ENCODE peak calls at places on chromosomes 13 and 19, in nine cellular contexts. S is HEK293T; N is endodermal cell; V is stimulated activated CD4-positive, alpha-beta T cell treated with anti-CD3 and anti-CD28 coated beads, Interleukin-15, amount 100 ng/mL, for 1 hour; X is stimulated activated CD8-positive, alpha-beta memory T cell treated with anti-CD3 and anti-CD28 coated beads, Interleukin-2, amount 100 ng/mL, for 1 hour; E is psoas muscle; H is activated CD8-positive, alpha-beta memory T cell treated with anti-CD3 and anti-CD28 coated beads, Interleukin-2, amount 50 U/mL, for 48 hours; Q is HT-29; P is MM.1S. F is an unnamed sample.

GRCh38 chr19:40424637-40425449 is 949 bp downstream of the SERTAD1 start:
- DNase-seq in X (no peak), Q (peak), S (peak), P (no peak), H (no peak), N (peak), E (no peak), V (no peak), F (peak)

GRCh38 chr13:104750377-104750776 is 1684.2 kb upstream of the SLC10A2 start:
- DNase-seq in P (no peak), E (no peak), X (no peak), H (no peak), N (no peak), V (no peak), S (no peak), Q (peak), F (no peak)

GRCh38 chr13:74930402-74931165 is 551.4 kb downstream of the TBC1D4 start:
- DNase-seq in H (no peak), X (no peak), S (no peak), V (no peak), E (no peak), Q (peak), N (no peak), P (no peak), F (peak)

GRCh38 chr19:55590621-55591020 is 8.7 kb downstream of the FIZ1 start:
- DNase-seq in V (no peak), S (peak), Q (peak), X (no peak), N (peak), H (no peak), E (no peak), P (no peak), F (no peak)

GRCh38 chr13:112849500-112849899 is 119.5 kb upstream of the MCF2L start:
- DNase-seq in V (no peak), X (no peak), H (no peak), Q (peak), S (peak), P (no peak), E (no peak), N (no peak), F (no peak)

GRCh38 chr19:55649579-55650557 is 1.9 kb downstream of the CCDC106 start:
- DNase-seq in H (no peak), P (no peak), V (no peak), N (no peak), S (no peak), Q (no peak), X (no peak), E (no peak), F (no peak)

GRCh38 chr13:44768775-44769578 is 192.8 kb upstream of the TSC22D1 start:
- DNase-seq in N (no peak), X (no peak), V (no peak), S (no peak), Q (no peak), H (no peak), E (no peak), P (no peak), F (peak)

GRCh38 chr13:94384217-94384905 is 95.1 kb downstream of the DCT start:
- DNase-seq in E (no peak), N (no peak), P (no peak), Q (no peak), V (no peak), S (no peak), X (no peak), H (no peak), F (no peak)

GRCh38 chr13:61316647-61317046 is 99.0 kb downstream of the PCDH20 start:
- DNase-seq in P (no peak), E (no peak), V (no peak), S (no peak), Q (no peak), H (no peak), X (no peak), N (peak), F (no peak)

GRCh38 chr19:3313199-3313575 is 53.2 kb upstream of the NFIC start:
- DNase-seq in V (no peak), E (no peak), X (no peak), Q (no peak), P (no peak), H (no peak), S (no peak), N (no peak), F (no peak)

GRCh38 chr19:28239270-28239669 is 973.7 kb downstream of the UQCRFS1 start:
- DNase-seq in E (no peak), P (no peak), V (no peak), S (no peak), Q (peak), X (no peak), H (no peak), N (peak), F (no peak)

GRCh38 chr19:55347442-55348009 is 7.0 kb downstream of the COX6B2 start:
- DNase-seq in S (no peak), V (no peak), P (no peak), N (peak), H (no peak), Q (no peak), X (no peak), E (no peak), F (no peak)

GRCh38 chr13:44221657-44222056 is 152.0 kb upstream of the SERP2 start:
- DNase-seq in E (no peak), X (no peak), Q (no peak), V (no peak), P (no peak), S (no peak), N (no peak), H (no peak), F (no peak)

GRCh38 chr19:18203408-18203862 is 407 bp downstream of the RAB3A start:
- DNase-seq in H (no peak), S (no peak), P (peak), V (no peak), X (no peak), E (peak), N (no peak), Q (no peak), F (peak)

GRCh38 chr19:5296021-5296420 is 44.6 kb downstream of the PTPRS start:
- DNase-seq in Q (no peak), P (no peak), S (no peak), V (no peak), H (no peak), N (no peak), X (no peak), E (no peak), F (no peak)

F was measured in head of caudate nucleus.